ENCODE peak calls at places on chromosomes 13 and 19, in nine cellular contexts. One of them, this sample, is unnamed. For H3K27me3, the result is how much of the 10 kb centered on the place peaks cover.

GRCh38 chr19:19599190-19599535 is 19.3 kb downstream of the PBX4 start:
- DNase-seq in dorsolateral prefrontal cortex: no peak
- DNase-seq in lung: no peak
- DNase-seq in pancreas: no peak
- DNase-seq in gastrocnemius medialis: no peak
- DNase-seq in body of pancreas: no peak
- DNase-seq in GM23338: no peak
- DNase-seq in CD4-positive, alpha-beta T cell: no peak
- DNase-seq in astrocyte: no peak
- DNase-seq in this sample: no peak

GRCh38 chr13:83312194-83312593 is 570.1 kb downstream of the SLITRK1 start:
- DNase-seq in pancreas: no peak
- DNase-seq in CD4-positive, alpha-beta T cell: no peak
- DNase-seq in gastrocnemius medialis: no peak
- DNase-seq in GM23338: no peak
- DNase-seq in astrocyte: peak
- DNase-seq in lung: no peak
- DNase-seq in body of pancreas: no peak
- DNase-seq in dorsolateral prefrontal cortex: no peak
- DNase-seq in this sample: no peak

GRCh38 chr13:45068036-45069001 is 52.0 kb upstream of the GTF2F2 start:
- DNase-seq in gastrocnemius medialis: no peak
- DNase-seq in GM23338: no peak
- DNase-seq in body of pancreas: no peak
- DNase-seq in pancreas: no peak
- DNase-seq in lung: no peak
- DNase-seq in dorsolateral prefrontal cortex: no peak
- DNase-seq in astrocyte: no peak
- DNase-seq in CD4-positive, alpha-beta T cell: no peak
- DNase-seq in this sample: no peak

GRCh38 chr19:45231891-45232290 is 13.3 kb downstream of the EXOC3L2 start:
- DNase-seq in GM23338: no peak
- DNase-seq in astrocyte: no peak
- DNase-seq in gastrocnemius medialis: no peak
- DNase-seq in pancreas: no peak
- DNase-seq in body of pancreas: no peak
- DNase-seq in lung: no peak
- DNase-seq in dorsolateral prefrontal cortex: no peak
- DNase-seq in CD4-positive, alpha-beta T cell: no peak
- DNase-seq in this sample: no peak

GRCh38 chr19:39299404-39299803 is 3.2 kb downstream of the IFNL1 start:
- DNase-seq in pancreas: no peak
- DNase-seq in astrocyte: no peak
- DNase-seq in GM23338: no peak
- DNase-seq in lung: no peak
- DNase-seq in dorsolateral prefrontal cortex: no peak
- DNase-seq in CD4-positive, alpha-beta T cell: no peak
- DNase-seq in body of pancreas: no peak
- DNase-seq in gastrocnemius medialis: no peak
- DNase-seq in this sample: no peak

GRCh38 chr19:11113140-11113708 is 24.0 kb downstream of the LDLR start:
- DNase-seq in gastrocnemius medialis: no peak
- DNase-seq in CD4-positive, alpha-beta T cell: no peak
- DNase-seq in body of pancreas: no peak
- DNase-seq in lung: no peak
- DNase-seq in astrocyte: no peak
- DNase-seq in dorsolateral prefrontal cortex: no peak
- DNase-seq in GM23338: no peak
- DNase-seq in pancreas: no peak
- DNase-seq in this sample: no peak

GRCh38 chr19:52138614-52139290 is 986 bp downstream of the ZNF616 start:
- DNase-seq in gastrocnemius medialis: no peak
- DNase-seq in GM23338: peak
- DNase-seq in body of pancreas: peak
- DNase-seq in CD4-positive, alpha-beta T cell: no peak
- DNase-seq in dorsolateral prefrontal cortex: peak
- DNase-seq in pancreas: no peak
- DNase-seq in lung: no peak
- DNase-seq in astrocyte: peak
- DNase-seq in this sample: peak

GRCh38 chr19:38654478-38655079 is 7.1 kb downstream of the ACTN4 start:
- DNase-seq in GM23338: no peak
- DNase-seq in pancreas: no peak
- DNase-seq in gastrocnemius medialis: no peak
- DNase-seq in lung: no peak
- DNase-seq in astrocyte: peak
- DNase-seq in CD4-positive, alpha-beta T cell: no peak
- DNase-seq in body of pancreas: no peak
- DNase-seq in dorsolateral prefrontal cortex: no peak
- DNase-seq in this sample: no peak

GRCh38 chr13:93066187-93066586 is 160.4 kb upstream of the GPC6 start:
- DNase-seq in CD4-positive, alpha-beta T cell: no peak
- DNase-seq in pancreas: no peak
- DNase-seq in gastrocnemius medialis: no peak
- DNase-seq in body of pancreas: no peak
- DNase-seq in dorsolateral prefrontal cortex: no peak
- DNase-seq in astrocyte: peak
- DNase-seq in lung: no peak
- DNase-seq in GM23338: no peak
- DNase-seq in this sample: no peak

GRCh38 chr19:44204772-44205171 is 7.6 kb upstream of the ZNF227 start:
- DNase-seq in gastrocnemius medialis: no peak
- DNase-seq in GM23338: no peak
- DNase-seq in lung: no peak
- DNase-seq in astrocyte: no peak
- DNase-seq in CD4-positive, alpha-beta T cell: no peak
- DNase-seq in body of pancreas: no peak
- DNase-seq in dorsolateral prefrontal cortex: no peak
- DNase-seq in pancreas: no peak
- DNase-seq in this sample: no peak
- H3K27me3 ChIP-seq in gastrocnemius medialis: under half
- H3K27me3 ChIP-seq in GM23338: under half
- H3K27me3 ChIP-seq in lung: under half
- H3K27me3 ChIP-seq in astrocyte: under half
- H3K27me3 ChIP-seq in CD4-positive, alpha-beta T cell: under half
- H3K27me3 ChIP-seq in body of pancreas: under half
- H3K27me3 ChIP-seq in dorsolateral prefrontal cortex: under half
- H3K27me3 ChIP-seq in pancreas: under half
- H3K27me3 ChIP-seq in this sample: under half

GRCh38 chr19:22606212-22606553 is 27.9 kb upstream of the ZNF492 start:
- DNase-seq in CD4-positive, alpha-beta T cell: no peak
- DNase-seq in lung: peak
- DNase-seq in astrocyte: no peak
- DNase-seq in gastrocnemius medialis: no peak
- DNase-seq in pancreas: no peak
- DNase-seq in dorsolateral prefrontal cortex: no peak
- DNase-seq in body of pancreas: no peak
- DNase-seq in GM23338: no peak
- DNase-seq in this sample: no peak

GRCh38 chr19:22607653-22608430 is 26.3 kb upstream of the ZNF492 start:
- DNase-seq in CD4-positive, alpha-beta T cell: no peak
- DNase-seq in lung: no peak
- DNase-seq in dorsolateral prefrontal cortex: no peak
- DNase-seq in pancreas: no peak
- DNase-seq in body of pancreas: no peak
- DNase-seq in GM23338: no peak
- DNase-seq in gastrocnemius medialis: no peak
- DNase-seq in astrocyte: no peak
- DNase-seq in this sample: no peak

GRCh38 chr19:22608441-22608840 is 25.7 kb upstream of the ZNF492 start:
- DNase-seq in pancreas: no peak
- DNase-seq in CD4-positive, alpha-beta T cell: no peak
- DNase-seq in body of pancreas: no peak
- DNase-seq in GM23338: no peak
- DNase-seq in astrocyte: no peak
- DNase-seq in gastrocnemius medialis: no peak
- DNase-seq in lung: no peak
- DNase-seq in dorsolateral prefrontal cortex: no peak
- DNase-seq in this sample: no peak

GRCh38 chr19:22605275-22606211 is 28.6 kb upstream of the ZNF492 start:
- DNase-seq in astrocyte: no peak
- DNase-seq in gastrocnemius medialis: no peak
- DNase-seq in GM23338: no peak
- DNase-seq in lung: peak
- DNase-seq in pancreas: no peak
- DNase-seq in CD4-positive, alpha-beta T cell: no peak
- DNase-seq in body of pancreas: no peak
- DNase-seq in dorsolateral prefrontal cortex: no peak
- DNase-seq in this sample: no peak

GRCh38 chr19:22606954-22607652 is 27.0 kb upstream of the ZNF492 start:
- DNase-seq in pancreas: no peak
- DNase-seq in GM23338: no peak
- DNase-seq in CD4-positive, alpha-beta T cell: no peak
- DNase-seq in astrocyte: no peak
- DNase-seq in gastrocnemius medialis: no peak
- DNase-seq in body of pancreas: no peak
- DNase-seq in dorsolateral prefrontal cortex: no peak
- DNase-seq in lung: peak
- DNase-seq in this sample: no peak
- H3K27ac ChIP-seq in pancreas: no peak
- H3K27ac ChIP-seq in GM23338: no peak
- H3K27ac ChIP-seq in CD4-positive, alpha-beta T cell: no peak
- H3K27ac ChIP-seq in astrocyte: no peak
- H3K27ac ChIP-seq in gastrocnemius medialis: no peak
- H3K27ac ChIP-seq in body of pancreas: no peak
- H3K27ac ChIP-seq in dorsolateral prefrontal cortex: no peak
- H3K27ac ChIP-seq in lung: no peak
- H3K27ac ChIP-seq in this sample: no peak

DNA sequence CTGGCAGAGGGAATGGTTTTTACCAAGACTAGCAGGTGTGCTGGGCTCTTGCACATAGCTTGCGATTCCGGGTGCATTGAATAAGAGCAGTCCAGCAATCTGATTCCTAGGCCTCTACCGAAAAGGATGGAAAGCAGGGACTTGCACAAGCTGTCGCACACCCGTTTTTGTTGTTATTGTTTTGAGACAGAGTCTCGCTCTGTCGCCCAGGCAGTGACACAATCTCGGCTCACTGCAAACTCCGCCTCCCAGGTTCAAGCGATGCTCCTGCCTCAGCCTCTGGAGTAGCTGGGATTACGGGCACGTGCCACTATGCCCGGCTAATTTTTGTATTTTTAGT is 5.5 kb downstream of the EBI3 start:
- DNase-seq in dorsolateral prefrontal cortex: no peak
- DNase-seq in pancreas: no peak
- DNase-seq in lung: no peak
- DNase-seq in CD4-positive, alpha-beta T cell: no peak
- DNase-seq in body of pancreas: no peak
- DNase-seq in GM23338: no peak
- DNase-seq in gastrocnemius medialis: no peak
- DNase-seq in astrocyte: no peak
- DNase-seq in this sample: no peak
- H3K27me3 ChIP-seq in dorsolateral prefrontal cortex: under half
- H3K27me3 ChIP-seq in pancreas: under half
- H3K27me3 ChIP-seq in lung: under half
- H3K27me3 ChIP-seq in CD4-positive, alpha-beta T cell: under half
- H3K27me3 ChIP-seq in body of pancreas: under half
- H3K27me3 ChIP-seq in GM23338: under half
- H3K27me3 ChIP-seq in gastrocnemius medialis: under half
- H3K27me3 ChIP-seq in astrocyte: under half
- H3K27me3 ChIP-seq in this sample: under half

DNA sequence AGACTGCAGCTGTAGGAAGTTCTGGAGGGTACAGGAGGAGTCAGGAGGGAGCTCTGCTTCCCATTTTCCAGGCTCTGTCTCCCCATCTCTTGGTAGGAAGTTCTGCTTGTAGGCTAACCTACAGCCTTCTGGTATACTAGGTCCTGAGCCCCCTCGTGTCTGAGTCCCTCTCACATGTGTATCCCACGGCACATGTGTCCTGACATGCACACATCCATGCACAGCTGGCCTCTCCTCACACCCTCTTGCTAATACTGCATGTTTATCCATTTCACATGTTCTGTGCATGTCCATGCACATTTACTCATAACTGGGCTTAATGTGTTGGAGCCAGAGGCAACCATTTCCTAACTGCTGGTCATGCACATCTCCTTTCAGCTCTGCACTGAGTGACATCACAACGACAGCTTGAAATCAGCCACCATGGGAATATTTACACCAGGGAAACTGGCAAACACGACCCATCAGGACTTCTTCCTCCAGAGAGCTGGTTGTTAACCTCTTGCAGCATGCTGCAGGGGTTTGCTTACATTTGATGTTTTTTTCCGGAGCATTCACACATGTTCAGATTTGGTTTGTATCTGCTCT is 3.0 kb downstream of the CD209 start:
- DNase-seq in astrocyte: no peak
- DNase-seq in gastrocnemius medialis: no peak
- DNase-seq in body of pancreas: no peak
- DNase-seq in dorsolateral prefrontal cortex: no peak
- DNase-seq in lung: no peak
- DNase-seq in GM23338: no peak
- DNase-seq in pancreas: no peak
- DNase-seq in CD4-positive, alpha-beta T cell: no peak
- DNase-seq in this sample: no peak
- H3K27ac ChIP-seq in astrocyte: no peak
- H3K27ac ChIP-seq in gastrocnemius medialis: no peak
- H3K27ac ChIP-seq in body of pancreas: no peak
- H3K27ac ChIP-seq in dorsolateral prefrontal cortex: no peak
- H3K27ac ChIP-seq in lung: no peak
- H3K27ac ChIP-seq in GM23338: no peak
- H3K27ac ChIP-seq in pancreas: no peak
- H3K27ac ChIP-seq in CD4-positive, alpha-beta T cell: no peak
- H3K27ac ChIP-seq in this sample: no peak

GRCh38 chr19:13044160-13044853 is 49.0 kb downstream of the NFIX start:
- DNase-seq in gastrocnemius medialis: no peak
- DNase-seq in astrocyte: peak
- DNase-seq in body of pancreas: no peak
- DNase-seq in lung: no peak
- DNase-seq in CD4-positive, alpha-beta T cell: no peak
- DNase-seq in dorsolateral prefrontal cortex: no peak
- DNase-seq in GM23338: no peak
- DNase-seq in pancreas: no peak
- DNase-seq in this sample: no peak
- H3K27me3 ChIP-seq in gastrocnemius medialis: under half
- H3K27me3 ChIP-seq in astrocyte: under half
- H3K27me3 ChIP-seq in body of pancreas: under half
- H3K27me3 ChIP-seq in lung: under half
- H3K27me3 ChIP-seq in CD4-positive, alpha-beta T cell: under half
- H3K27me3 ChIP-seq in dorsolateral prefrontal cortex: under half
- H3K27me3 ChIP-seq in GM23338: under half
- H3K27me3 ChIP-seq in pancreas: under half
- H3K27me3 ChIP-seq in this sample: half or more